ENCODE peak calls at places on chromosomes 12 and 14, in ten cellular contexts. One of them, this sample, is unnamed.

GRCh38 chr14:33647385-33647786 is 303.5 kb downstream of the EGLN3 start:
- DNase-seq in GM12864: no peak
- DNase-seq in keratinocyte: peak
- DNase-seq in skeletal muscle cell: peak
- DNase-seq in neural progenitor cell: no peak
- DNase-seq in GM06990: no peak
- DNase-seq in heart right ventricle: no peak
- DNase-seq in fibroblast of pulmonary artery: peak
- DNase-seq in gastrocnemius medialis: no peak
- DNase-seq in fibroblast of the aortic adventitia: peak
- DNase-seq in this sample: no peak

GRCh38 chr14:37493606-37494005 is 101.4 kb downstream of the FOXA1 start:
- DNase-seq in skeletal muscle cell: no peak
- DNase-seq in fibroblast of pulmonary artery: no peak
- DNase-seq in gastrocnemius medialis: no peak
- DNase-seq in heart right ventricle: no peak
- DNase-seq in neural progenitor cell: no peak
- DNase-seq in fibroblast of the aortic adventitia: no peak
- DNase-seq in GM12864: no peak
- DNase-seq in keratinocyte: no peak
- DNase-seq in GM06990: no peak
- DNase-seq in this sample: peak

GRCh38 chr14:85250369-85250768 is 279.6 kb upstream of the FLRT2 start:
- DNase-seq in GM06990: no peak
- DNase-seq in neural progenitor cell: peak
- DNase-seq in heart right ventricle: no peak
- DNase-seq in keratinocyte: no peak
- DNase-seq in fibroblast of pulmonary artery: no peak
- DNase-seq in fibroblast of the aortic adventitia: no peak
- DNase-seq in GM12864: no peak
- DNase-seq in gastrocnemius medialis: no peak
- DNase-seq in skeletal muscle cell: no peak
- DNase-seq in this sample: no peak

GRCh38 chr14:85415015-85415712 is 114.8 kb upstream of the FLRT2 start:
- DNase-seq in skeletal muscle cell: peak
- DNase-seq in fibroblast of the aortic adventitia: peak
- DNase-seq in neural progenitor cell: no peak
- DNase-seq in gastrocnemius medialis: peak
- DNase-seq in keratinocyte: peak
- DNase-seq in fibroblast of pulmonary artery: peak
- DNase-seq in heart right ventricle: peak
- DNase-seq in GM12864: no peak
- DNase-seq in GM06990: no peak
- DNase-seq in this sample: peak

GRCh38 chr14:80607430-80608200 is 333.9 kb downstream of the CEP128 start:
- DNase-seq in GM06990: no peak
- DNase-seq in GM12864: no peak
- DNase-seq in fibroblast of the aortic adventitia: peak
- DNase-seq in fibroblast of pulmonary artery: peak
- DNase-seq in heart right ventricle: no peak
- DNase-seq in skeletal muscle cell: no peak
- DNase-seq in neural progenitor cell: no peak
- DNase-seq in keratinocyte: no peak
- DNase-seq in gastrocnemius medialis: no peak
- DNase-seq in this sample: no peak

GRCh38 chr12:23204933-23205778 is 580.2 kb downstream of the ETNK1 start:
- DNase-seq in keratinocyte: peak
- DNase-seq in GM12864: peak
- DNase-seq in fibroblast of pulmonary artery: peak
- DNase-seq in skeletal muscle cell: peak
- DNase-seq in GM06990: peak
- DNase-seq in fibroblast of the aortic adventitia: peak
- DNase-seq in heart right ventricle: peak
- DNase-seq in gastrocnemius medialis: no peak
- DNase-seq in neural progenitor cell: peak
- DNase-seq in this sample: peak

GRCh38 chr12:114729731-114730130 is 45.8 kb upstream of the TBX3 start:
- DNase-seq in keratinocyte: no peak
- DNase-seq in fibroblast of the aortic adventitia: peak
- DNase-seq in gastrocnemius medialis: no peak
- DNase-seq in fibroblast of pulmonary artery: peak
- DNase-seq in heart right ventricle: no peak
- DNase-seq in neural progenitor cell: no peak
- DNase-seq in GM06990: no peak
- DNase-seq in GM12864: no peak
- DNase-seq in skeletal muscle cell: peak
- DNase-seq in this sample: no peak

GRCh38 chr14:89455412-89455811 is 38.4 kb upstream of the FOXN3 start:
- DNase-seq in GM12864: no peak
- DNase-seq in heart right ventricle: peak
- DNase-seq in fibroblast of pulmonary artery: no peak
- DNase-seq in keratinocyte: no peak
- DNase-seq in neural progenitor cell: peak
- DNase-seq in GM06990: no peak
- DNase-seq in gastrocnemius medialis: no peak
- DNase-seq in fibroblast of the aortic adventitia: no peak
- DNase-seq in skeletal muscle cell: no peak
- DNase-seq in this sample: no peak

GRCh38 chr12:42910656-42911055 is 321.1 kb upstream of the PRICKLE1 start:
- DNase-seq in gastrocnemius medialis: no peak
- DNase-seq in keratinocyte: peak
- DNase-seq in GM12864: no peak
- DNase-seq in fibroblast of pulmonary artery: no peak
- DNase-seq in fibroblast of the aortic adventitia: no peak
- DNase-seq in GM06990: no peak
- DNase-seq in skeletal muscle cell: no peak
- DNase-seq in heart right ventricle: no peak
- DNase-seq in neural progenitor cell: no peak
- DNase-seq in this sample: no peak

GRCh38 chr12:113482334-113482733 is 10.7 kb upstream of the LHX5 start:
- DNase-seq in skeletal muscle cell: no peak
- DNase-seq in keratinocyte: no peak
- DNase-seq in GM12864: no peak
- DNase-seq in GM06990: no peak
- DNase-seq in heart right ventricle: no peak
- DNase-seq in neural progenitor cell: peak
- DNase-seq in gastrocnemius medialis: no peak
- DNase-seq in fibroblast of the aortic adventitia: no peak
- DNase-seq in fibroblast of pulmonary artery: no peak
- DNase-seq in this sample: no peak

GRCh38 chr14:55301722-55302121 is 30.5 kb downstream of the FBXO34 start:
- DNase-seq in skeletal muscle cell: peak
- DNase-seq in fibroblast of pulmonary artery: peak
- DNase-seq in GM12864: no peak
- DNase-seq in keratinocyte: peak
- DNase-seq in gastrocnemius medialis: peak
- DNase-seq in GM06990: no peak
- DNase-seq in neural progenitor cell: no peak
- DNase-seq in fibroblast of the aortic adventitia: peak
- DNase-seq in heart right ventricle: no peak
- DNase-seq in this sample: peak

GRCh38 chr12:32400114-32400672 is 835 bp downstream of the FGD4 start:
- DNase-seq in gastrocnemius medialis: no peak
- DNase-seq in GM12864: no peak
- DNase-seq in keratinocyte: no peak
- DNase-seq in GM06990: no peak
- DNase-seq in fibroblast of pulmonary artery: peak
- DNase-seq in neural progenitor cell: peak
- DNase-seq in fibroblast of the aortic adventitia: no peak
- DNase-seq in skeletal muscle cell: no peak
- DNase-seq in heart right ventricle: no peak
- DNase-seq in this sample: no peak

GRCh38 chr12:19131020-19131431 is 1.5 kb downstream of the PLEKHA5 start:
- DNase-seq in GM12864: no peak
- DNase-seq in GM06990: no peak
- DNase-seq in neural progenitor cell: peak
- DNase-seq in keratinocyte: no peak
- DNase-seq in fibroblast of the aortic adventitia: peak
- DNase-seq in gastrocnemius medialis: no peak
- DNase-seq in heart right ventricle: peak
- DNase-seq in fibroblast of pulmonary artery: peak
- DNase-seq in skeletal muscle cell: no peak
- DNase-seq in this sample: peak

DNA sequence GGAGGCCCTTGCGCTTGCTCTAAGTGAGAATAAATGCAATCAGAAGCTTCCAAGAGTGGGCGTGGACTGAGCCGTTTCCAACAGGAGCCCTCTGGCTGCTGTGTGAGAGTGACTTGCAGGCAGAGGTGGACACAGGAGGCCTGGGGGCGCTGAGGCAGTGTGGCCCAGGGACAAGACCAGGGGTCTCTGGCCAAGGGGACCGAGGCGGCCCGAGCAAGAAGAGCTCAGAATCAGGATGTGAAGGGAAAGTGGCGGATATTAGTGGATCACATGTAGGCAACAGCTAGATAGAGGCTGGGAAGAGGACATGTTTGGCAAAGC is 8.6 kb downstream of the RIMBP2 start:
- DNase-seq in fibroblast of the aortic adventitia: no peak
- DNase-seq in heart right ventricle: no peak
- DNase-seq in GM06990: no peak
- DNase-seq in gastrocnemius medialis: no peak
- DNase-seq in skeletal muscle cell: no peak
- DNase-seq in fibroblast of pulmonary artery: no peak
- DNase-seq in GM12864: no peak
- DNase-seq in keratinocyte: no peak
- DNase-seq in neural progenitor cell: no peak
- DNase-seq in this sample: no peak
- H3K4me3 ChIP-seq in fibroblast of the aortic adventitia: no peak
- H3K4me3 ChIP-seq in heart right ventricle: no peak
- H3K4me3 ChIP-seq in GM06990: no peak
- H3K4me3 ChIP-seq in gastrocnemius medialis: no peak
- H3K4me3 ChIP-seq in skeletal muscle cell: no peak
- H3K4me3 ChIP-seq in fibroblast of pulmonary artery: no peak
- H3K4me3 ChIP-seq in GM12864: no peak
- H3K4me3 ChIP-seq in keratinocyte: no peak
- H3K4me3 ChIP-seq in neural progenitor cell: no peak
- H3K4me3 ChIP-seq in this sample: no peak

GRCh38 chr12:6228535-6229223 is 28.5 kb downstream of the CD9 start:
- DNase-seq in keratinocyte: no peak
- DNase-seq in skeletal muscle cell: no peak
- DNase-seq in fibroblast of pulmonary artery: no peak
- DNase-seq in fibroblast of the aortic adventitia: peak
- DNase-seq in GM06990: no peak
- DNase-seq in neural progenitor cell: no peak
- DNase-seq in GM12864: no peak
- DNase-seq in gastrocnemius medialis: peak
- DNase-seq in heart right ventricle: no peak
- DNase-seq in this sample: no peak
- H3K4me3 ChIP-seq in keratinocyte: no peak
- H3K4me3 ChIP-seq in skeletal muscle cell: no peak
- H3K4me3 ChIP-seq in fibroblast of pulmonary artery: no peak
- H3K4me3 ChIP-seq in fibroblast of the aortic adventitia: no peak
- H3K4me3 ChIP-seq in GM06990: no peak
- H3K4me3 ChIP-seq in neural progenitor cell: no peak
- H3K4me3 ChIP-seq in GM12864: no peak
- H3K4me3 ChIP-seq in gastrocnemius medialis: no peak
- H3K4me3 ChIP-seq in heart right ventricle: no peak
- H3K4me3 ChIP-seq in this sample: no peak

DNA sequence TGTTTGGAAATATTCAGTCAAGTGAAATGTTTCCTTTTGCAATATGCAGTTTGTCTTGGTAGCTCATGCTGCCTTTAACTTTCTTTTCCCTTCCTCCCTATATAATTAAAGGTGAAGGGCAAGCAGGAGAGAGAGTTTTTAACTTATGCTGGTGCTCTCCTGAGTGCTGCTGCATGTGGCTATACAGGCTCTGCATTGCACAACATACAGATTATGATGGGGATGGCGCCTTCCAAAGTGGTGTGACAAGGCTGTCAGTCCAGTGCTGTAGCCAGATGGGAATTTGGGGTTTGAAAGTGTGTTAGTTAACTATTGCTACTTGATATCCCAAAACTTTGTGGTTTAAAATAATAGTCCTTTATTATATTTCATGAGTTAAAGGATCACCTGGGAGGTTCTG is 199.0 kb downstream of the ATP23 start:
- DNase-seq in neural progenitor cell: no peak
- DNase-seq in fibroblast of the aortic adventitia: no peak
- DNase-seq in fibroblast of pulmonary artery: no peak
- DNase-seq in gastrocnemius medialis: no peak
- DNase-seq in heart right ventricle: no peak
- DNase-seq in skeletal muscle cell: no peak
- DNase-seq in GM12864: no peak
- DNase-seq in keratinocyte: no peak
- DNase-seq in GM06990: no peak
- DNase-seq in this sample: no peak
- H3K4me3 ChIP-seq in neural progenitor cell: no peak
- H3K4me3 ChIP-seq in fibroblast of the aortic adventitia: no peak
- H3K4me3 ChIP-seq in fibroblast of pulmonary artery: no peak
- H3K4me3 ChIP-seq in gastrocnemius medialis: no peak
- H3K4me3 ChIP-seq in heart right ventricle: no peak
- H3K4me3 ChIP-seq in skeletal muscle cell: no peak
- H3K4me3 ChIP-seq in GM12864: no peak
- H3K4me3 ChIP-seq in keratinocyte: no peak
- H3K4me3 ChIP-seq in GM06990: no peak
- H3K4me3 ChIP-seq in this sample: no peak

GRCh38 chr12:80491176-80491575 is 47.1 kb downstream of the PTPRQ start:
- DNase-seq in heart right ventricle: no peak
- DNase-seq in GM06990: no peak
- DNase-seq in gastrocnemius medialis: no peak
- DNase-seq in keratinocyte: no peak
- DNase-seq in fibroblast of pulmonary artery: no peak
- DNase-seq in skeletal muscle cell: no peak
- DNase-seq in neural progenitor cell: no peak
- DNase-seq in fibroblast of the aortic adventitia: no peak
- DNase-seq in GM12864: no peak
- DNase-seq in this sample: no peak
- H3K4me3 ChIP-seq in heart right ventricle: no peak
- H3K4me3 ChIP-seq in GM06990: no peak
- H3K4me3 ChIP-seq in gastrocnemius medialis: no peak
- H3K4me3 ChIP-seq in keratinocyte: no peak
- H3K4me3 ChIP-seq in fibroblast of pulmonary artery: no peak
- H3K4me3 ChIP-seq in skeletal muscle cell: no peak
- H3K4me3 ChIP-seq in neural progenitor cell: no peak
- H3K4me3 ChIP-seq in fibroblast of the aortic adventitia: no peak
- H3K4me3 ChIP-seq in GM12864: no peak
- H3K4me3 ChIP-seq in this sample: no peak

DNA sequence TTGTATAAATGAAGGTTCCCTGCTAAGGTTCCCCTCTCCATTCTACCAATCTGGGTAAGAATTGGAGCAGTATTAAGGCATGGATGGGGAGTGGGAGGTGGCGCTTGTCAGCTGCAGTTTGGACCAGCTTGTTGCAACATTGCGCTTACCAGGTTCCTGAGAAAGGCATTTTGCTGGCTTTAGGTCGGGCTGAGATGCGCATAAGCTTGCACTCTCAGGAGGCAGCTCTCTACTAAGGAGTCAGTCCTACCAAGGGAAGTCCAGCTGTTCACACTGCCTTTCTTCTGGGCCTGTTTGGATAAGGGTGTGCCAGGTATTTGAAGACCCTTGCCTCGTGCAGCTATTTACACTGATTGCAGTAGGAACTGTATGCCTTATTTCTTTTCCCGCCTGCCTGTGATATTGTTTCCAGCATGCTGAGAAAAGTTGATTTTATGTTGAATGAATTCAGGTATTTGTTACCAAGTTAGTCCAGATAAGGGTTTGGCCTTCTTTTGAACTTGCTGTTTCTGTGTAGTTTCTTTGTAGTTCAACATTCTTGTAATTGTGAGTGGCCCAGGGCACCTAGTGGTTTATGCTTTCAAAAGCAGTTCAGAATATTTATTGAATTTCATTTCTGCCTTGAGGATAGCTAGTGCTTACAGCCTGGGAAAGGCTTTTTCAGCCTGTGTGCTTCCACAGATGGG is 2.6 kb downstream of the MLEC start:
- DNase-seq in gastrocnemius medialis: no peak
- DNase-seq in keratinocyte: no peak
- DNase-seq in GM12864: no peak
- DNase-seq in fibroblast of pulmonary artery: no peak
- DNase-seq in fibroblast of the aortic adventitia: no peak
- DNase-seq in GM06990: no peak
- DNase-seq in heart right ventricle: no peak
- DNase-seq in neural progenitor cell: no peak
- DNase-seq in skeletal muscle cell: no peak
- DNase-seq in this sample: peak
- H3K4me3 ChIP-seq in gastrocnemius medialis: peak
- H3K4me3 ChIP-seq in keratinocyte: peak
- H3K4me3 ChIP-seq in GM12864: peak
- H3K4me3 ChIP-seq in fibroblast of pulmonary artery: peak
- H3K4me3 ChIP-seq in fibroblast of the aortic adventitia: peak
- H3K4me3 ChIP-seq in GM06990: peak
- H3K4me3 ChIP-seq in heart right ventricle: peak
- H3K4me3 ChIP-seq in neural progenitor cell: peak
- H3K4me3 ChIP-seq in skeletal muscle cell: peak
- H3K4me3 ChIP-seq in this sample: peak